ENCODE peak calls at places on chromosomes 12 and 14, in four cellular contexts. J is AG04450, K is activated gamma-delta T cell treated with Interleukin-2 at 50 U/mL for 16 hours, L is iPS-NIHi11. B is an unnamed sample.

GRCh38 chr12:2624543-2625266 is 170.1 kb upstream of the FKBP4 start:
- DNase-seq in J (no peak), K (no peak), L (peak), B (no peak)

GRCh38 chr14:79661762-79662161 is 549.5 kb downstream of the DIO2 start:
- DNase-seq in J (no peak), K (no peak), L (no peak), B (no peak)

GRCh38 chr12:41293011-41293410 is 104.9 kb downstream of the PDZRN4 start:
- DNase-seq in J (no peak), K (no peak), L (no peak), B (no peak)

GRCh38 chr12:46677749-46678148 is 148.0 kb downstream of the SLC38A4 start:
- DNase-seq in J (no peak), K (no peak), L (peak), B (no peak)

GRCh38 chr12:132404956-132405741 is 75.8 kb upstream of the GALNT9 start:
- DNase-seq in J (no peak), K (no peak), L (no peak), B (no peak)

GRCh38 chr12:111776836-111777344 is 10.2 kb downstream of the ALDH2 start:
- DNase-seq in J (no peak), K (no peak), L (no peak), B (no peak)

GRCh38 chr12:43337571-43338497 is 214.2 kb downstream of the ADAMTS20 start:
- DNase-seq in J (no peak), K (no peak), L (no peak), B (no peak)

GRCh38 chr14:70045296-70045695 is 143.5 kb downstream of the SLC8A3 start:
- DNase-seq in J (no peak), K (no peak), L (no peak), B (no peak)

GRCh38 chr14:26293909-26294308 is 303.9 kb downstream of the NOVA1 start:
- DNase-seq in J (no peak), K (no peak), L (peak), B (no peak)

GRCh38 chr14:100850841-100851585 is 25.1 kb downstream of the MEG3 start:
- DNase-seq in J (no peak), K (peak), L (peak), B (no peak)

GRCh38 chr12:76237086-76237701 is 111.0 kb downstream of the BBS10 start:
- DNase-seq in J (no peak), K (no peak), L (no peak), B (no peak)

GRCh38 chr12:54016478-54016964 is 7.7 kb downstream of the HOXC8 start:
- DNase-seq in J (no peak), K (no peak), L (no peak), B (peak)

GRCh38 chr12:51819851-51820720 is 28.4 kb downstream of the FIGNL2 start:
- DNase-seq in J (no peak), K (no peak), L (no peak), B (no peak)

GRCh38 chr14:93049867-93050331 is 65.8 kb downstream of the ITPK1 start:
- DNase-seq in J (no peak), K (no peak), L (no peak), B (no peak)

GRCh38 chr12:108640802-108641445 is 7.2 kb upstream of the SELPLG start:
- DNase-seq in J (no peak), K (no peak), L (no peak), B (no peak)

GRCh38 chr12:4518106-4518728 is 20.5 kb upstream of the RAD51AP1 start:
- DNase-seq in J (peak), K (no peak), L (no peak), B (peak)

GRCh38 chr12:124469193-124469888 is 98.1 kb downstream of the NCOR2 start:
- DNase-seq in J (no peak), K (no peak), L (peak), B (no peak)

GRCh38 chr14:25056688-25057078 is 6.7 kb upstream of the STXBP6 start:
- DNase-seq in J (no peak), K (no peak), L (no peak), B (no peak)

GRCh38 chr12:3141339-3142321 is 64.5 kb downstream of the TSPAN9 start:
- DNase-seq in J (no peak), K (no peak), L (no peak), B (no peak)

GRCh38 chr12:67681145-67681778 is 32.7 kb downstream of the DYRK2 start:
- DNase-seq in J (peak), K (no peak), L (peak), B (peak)

GRCh38 chr14:60965402-60965801 is 15.5 kb downstream of the TRMT5 start:
- DNase-seq in J (peak), K (no peak), L (no peak), B (peak)

B was measured in AG04449.